ENCODE peak calls at places on chromosomes 4 and X, in five cellular contexts. Q is fibroblast of lung, S is AG10803, J is suprapubic skin, I is WERI-Rb-1. B is an unnamed sample.

GRCh38 chr4:185847352-185848078 is 35.5 kb upstream of the SORBS2 start:
- DNase-seq in S (peak; percentile 91), Q (peak; percentile 70), I (peak; percentile 46), J (no peak), B (peak; percentile 47)

GRCh38 chr4:103079621-103080020 is 3.1 kb upstream of the SLC9B2 start:
- DNase-seq in S (no peak), Q (no peak), I (no peak), J (no peak), B (no peak)

GRCh38 chr4:48017108-48017527 is 546 bp downstream of the NIPAL1 start:
- DNase-seq in J (peak; percentile 75), Q (peak; percentile 17), I (peak; percentile 45), S (peak; percentile 11), B (peak; percentile 94)

GRCh38 chr4:140724780-140725179 is 31.4 kb downstream of the TBC1D9 start:
- DNase-seq in I (no peak), S (peak; percentile 25), Q (no peak), J (no peak), B (no peak)

GRCh38 chr4:34733185-34733916 is 1511.0 kb downstream of the ARAP2 start:
- DNase-seq in J (no peak), I (no peak), Q (no peak), S (no peak), B (no peak)

GRCh38 chr4:66906314-66906713 is 639.0 kb downstream of the CENPC start:
- DNase-seq in S (no peak), J (no peak), Q (no peak), I (peak; percentile 32), B (no peak)

GRCh38 chrX:51803833-51804232 is 60.6 kb downstream of the GSPT2 start:
- DNase-seq in J (no peak), I (no peak), S (no peak), Q (peak; percentile 31), B (no peak)

GRCh38 chr4:44121210-44121609 is 327.4 kb downstream of the KCTD8 start:
- DNase-seq in Q (peak; percentile 1), I (no peak), S (no peak), J (no peak), B (no peak)

GRCh38 chr4:8108261-8108660 is 50.4 kb downstream of the ABLIM2 start:
- DNase-seq in S (no peak), J (no peak), Q (no peak), I (no peak), B (peak; percentile 51)

GRCh38 chr4:145720656-145721055 is 40.7 kb downstream of the C4orf51 start:
- DNase-seq in I (no peak), J (no peak), Q (no peak), S (no peak), B (no peak)

GRCh38 chr4:74682567-74683359 is 111.6 kb downstream of the BTC start:
- DNase-seq in J (no peak), Q (peak; percentile 88), I (no peak), S (peak; percentile 89), B (peak; percentile 78)

GRCh38 chrX:129905787-129906580 is at the start of gene UTP14A:
- DNase-seq in J (peak; percentile 90), S (peak; percentile 87), Q (peak; percentile 93), I (peak; percentile 88), B (peak; percentile 85)

GRCh38 chrX:39174761-39175417 is 373.6 kb downstream of the MID1IP1 start:
- DNase-seq in J (no peak), I (no peak), S (no peak), Q (no peak), B (no peak)

GRCh38 chr4:147958459-147959065 is 226.7 kb downstream of the ARHGAP10 start:
- DNase-seq in S (no peak), J (no peak), Q (no peak), I (no peak), B (no peak)

GRCh38 chr4:87853108-87853507 is 20.3 kb downstream of the MEPE start:
- DNase-seq in S (peak; percentile 61), J (no peak), Q (peak; percentile 75), I (no peak), B (peak; percentile 73)

GRCh38 chr4:121143126-121143525 is 21.0 kb downstream of the TNIP3 start:
- DNase-seq in Q (no peak), J (no peak), I (no peak), S (peak; percentile 31), B (no peak)

GRCh38 chr4:93839704-93840103 is 11.2 kb downstream of the ATOH1 start:
- DNase-seq in J (no peak), S (no peak), Q (no peak), I (no peak), B (no peak)

GRCh38 chrX:2474280-2474962 is 26.4 kb downstream of the DHRSX start:
- DNase-seq in I (no peak), Q (no peak), S (no peak), J (peak; percentile 38), B (no peak)

GRCh38 chr4:70632028-70632427 is 3.5 kb downstream of the ENAM start:
- DNase-seq in Q (peak; percentile 39), J (no peak), I (no peak), S (peak; percentile 24), B (no peak)

GRCh38 chrX:15909605-15910004 is 55.0 kb upstream of the AP1S2 start:
- DNase-seq in Q (no peak), J (no peak), I (no peak), S (no peak), B (no peak)

GRCh38 chr4:160848901-160849735 is 1314.7 kb downstream of the FSTL5 start:
- DNase-seq in S (peak; percentile 3), I (no peak), J (no peak), Q (peak; percentile 1), B (no peak)

GRCh38 chr4:8544741-8545438 is 35.3 kb upstream of the GPR78 start:
- DNase-seq in Q (no peak), S (peak; percentile 24), I (no peak), J (peak; percentile 28), B (peak; percentile 92)

GRCh38 chr4:7291372-7292135 is 99.2 kb downstream of the SORCS2 start:
- DNase-seq in I (no peak), S (no peak), Q (no peak), J (no peak), B (peak; percentile 47)

GRCh38 chr4:38670061-38670894 is 6.3 kb downstream of the KLF3 start:
- DNase-seq in Q (no peak), S (no peak), I (no peak), J (no peak), B (peak; percentile 71)

GRCh38 chr4:11428161-11428700 is 463 bp downstream of the HS3ST1 start:
- DNase-seq in J (no peak), Q (peak; percentile 1), I (no peak), S (no peak), B (peak; percentile 72)

GRCh38 chr4:37989398-37990260 is 29.4 kb downstream of the PTTG2 start:
- DNase-seq in J (no peak), S (no peak), I (no peak), Q (no peak), B (no peak)

GRCh38 chr4:1715002-1715761 is 3.1 kb upstream of the SLBP start:
- DNase-seq in J (no peak), I (no peak), S (no peak), Q (no peak), B (peak; percentile 93)

GRCh38 chr4:154691229-154691628 is 52.6 kb upstream of the LRAT start:
- DNase-seq in I (no peak), Q (peak; percentile 45), S (peak; percentile 6), J (no peak), B (no peak)

GRCh38 chrX:15127010-15127409 is 142.9 kb downstream of the ASB9 start:
- DNase-seq in J (no peak), Q (no peak), I (no peak), S (no peak), B (no peak)

GRCh38 chr4:5050520-5050955 is 742 bp upstream of the STK32B start:
- DNase-seq in J (peak; percentile 82), Q (peak; percentile 76), I (peak; percentile 86), S (peak; percentile 81), B (peak; percentile 98)

GRCh38 chr4:51923343-51923742 is 80.4 kb downstream of the DCUN1D4 start:
- DNase-seq in J (no peak), Q (no peak), I (no peak), S (no peak), B (no peak)

GRCh38 chr4:92618968-92619367 is 315.2 kb downstream of the GRID2 start:
- DNase-seq in J (no peak), S (no peak), Q (peak; percentile 36), I (no peak), B (no peak)

GRCh38 chrX:119004920-119005524 is 30.6 kb downstream of the LONRF3 start:
- DNase-seq in Q (peak; percentile 35), J (no peak), I (peak; percentile 49), S (peak; percentile 20), B (peak; percentile 76)

GRCh38 chr4:103449285-103449684 is 251.1 kb upstream of the CENPE start:
- DNase-seq in I (no peak), J (no peak), Q (no peak), S (no peak), B (no peak)

GRCh38 chrX:47080215-47080914 is 2.1 kb downstream of the RGN start:
- DNase-seq in J (no peak), Q (no peak), S (no peak), I (no peak), B (no peak)

GRCh38 chrX:47080915-47081236 is 2.6 kb downstream of the RGN start:
- DNase-seq in S (no peak), I (no peak), J (no peak), Q (no peak), B (no peak)

DNA sequence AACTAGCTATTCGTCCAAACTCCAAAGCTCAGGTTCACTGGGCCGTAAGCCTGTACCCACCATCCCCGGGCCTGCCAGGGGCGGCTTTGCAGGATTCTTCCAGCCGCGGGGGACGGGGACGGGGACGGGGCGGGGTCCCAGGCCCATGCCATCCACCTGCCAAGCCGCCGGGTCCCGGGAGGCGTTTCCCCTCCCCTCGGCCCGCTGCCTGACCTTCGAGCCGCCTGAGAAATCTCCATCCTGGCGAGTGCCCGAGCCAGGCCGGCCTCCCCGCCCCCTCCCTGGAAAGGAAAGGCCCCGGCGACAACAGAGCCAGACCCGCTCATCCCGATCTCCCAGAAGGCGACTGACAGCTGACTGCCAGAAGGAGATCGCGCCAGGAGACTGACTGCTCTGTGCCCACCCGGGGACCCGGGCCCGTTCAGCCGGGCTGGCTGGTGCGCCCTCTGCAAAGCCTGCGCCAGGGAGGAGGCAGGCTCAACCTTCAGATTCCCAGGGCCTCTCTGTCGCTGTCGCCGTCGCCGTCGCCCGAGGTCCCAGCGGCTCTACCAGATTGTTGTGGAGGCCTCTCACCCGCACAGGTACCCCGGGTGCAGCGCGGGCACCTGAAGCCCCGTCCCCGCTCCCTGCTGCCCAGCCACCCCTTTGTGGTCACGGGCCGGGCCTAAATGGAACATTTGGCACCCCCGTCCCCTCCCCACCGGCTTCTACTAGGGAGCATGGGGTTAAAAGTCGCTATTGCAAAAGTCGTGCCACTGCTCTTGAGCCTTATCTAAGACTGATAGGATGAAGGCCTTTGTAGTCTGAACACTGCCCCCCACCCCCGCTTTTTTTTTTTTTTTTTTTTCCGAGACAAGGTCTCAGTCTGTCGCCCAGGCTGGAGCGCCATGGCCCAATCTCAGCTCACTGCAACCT is at the start of gene RGN:
- DNase-seq in I (no peak), J (no peak), Q (peak; percentile 12), S (peak; percentile 13), B (peak; percentile 68)
- H3K4me3 ChIP-seq in I (no peak within 1 kb of the TSS), J (peak within 1 kb of the TSS; percentile 33), Q (peak within 1 kb of the TSS; percentile 6), S (peak within 1 kb of the TSS; percentile 50), B (peak within 1 kb of the TSS; percentile 61)

GRCh38 chr4:157076578-157076947 is 613 bp downstream of the GLRB start:
- DNase-seq in I (peak; percentile 45), Q (no peak), S (no peak), J (no peak), B (no peak)
- H3K4me3 ChIP-seq in I (peak overlapping the region; percentile 94), Q (peak overlapping the region; percentile 71), S (peak overlapping the region; percentile 69), J (peak overlapping the region; percentile 72), B (peak overlapping the region; percentile 86)

GRCh38 chr4:137514401-137515116 is 17.7 kb downstream of the PCDH18 start:
- DNase-seq in J (no peak), I (no peak), S (peak; percentile 69), Q (no peak), B (no peak)
- H3K4me3 ChIP-seq in J (no peak overlapping the region), I (no peak overlapping the region), S (no peak overlapping the region), Q (no peak overlapping the region), B (no peak overlapping the region)

GRCh38 chrX:21738145-21738949 is 19.6 kb downstream of the SMPX start:
- DNase-seq in J (no peak), I (peak; percentile 87), Q (no peak), S (no peak), B (no peak)
- H3K4me3 ChIP-seq in J (no peak overlapping the region), I (peak overlapping the region; percentile 40), Q (no peak overlapping the region), S (no peak overlapping the region), B (no peak overlapping the region)

B was measured in osteoblast.